ENCODE peak calls at places on chromosomes 12 and 14, in six cellular contexts. B is left ventricle myocardium inferior, F is endodermal cell, A is body of pancreas, S is psoas muscle, W is spleen. N is an unnamed sample.
A peak's percentile ranks its signal among the peaks of the same experiment; 100 is the strongest.

GRCh38 chr12:101074940-101075680 is 134.9 kb downstream of the SLC5A8 start:
- DNase-seq in B (no peak), F (no peak), A (no peak), S (no peak), W (no peak), N (no peak)

GRCh38 chr12:27463826-27464554 is 17.5 kb downstream of the SMCO2 start:
- DNase-seq in B (peak; percentile 81), F (no peak), A (no peak), S (no peak), W (no peak), N (no peak)

GRCh38 chr12:25041006-25041741 is 92.3 kb upstream of the BCAT1 start:
- DNase-seq in B (no peak), F (no peak), A (no peak), S (no peak), W (no peak), N (no peak)

GRCh38 chr14:104633276-104633861 is 28.8 kb upstream of the TMEM179 start:
- DNase-seq in B (no peak), F (no peak), A (no peak), S (no peak), W (no peak), N (no peak)

GRCh38 chr12:52782502-52782901 is 5.4 kb upstream of the KRT76 start:
- DNase-seq in B (no peak), F (no peak), A (no peak), S (no peak), W (no peak), N (no peak)

GRCh38 chr12:4943067-4943937 is 33.6 kb downstream of the KCNA1 start:
- DNase-seq in B (no peak), F (no peak), A (no peak), S (no peak), W (no peak), N (no peak)

GRCh38 chr14:61218765-61219164 is 62.4 kb downstream of the TMEM30B start:
- DNase-seq in B (peak; percentile 48), F (no peak), A (no peak), S (peak; percentile 76), W (no peak), N (no peak)

GRCh38 chr12:43847427-43847826 is 11.5 kb downstream of the TMEM117 start:
- DNase-seq in B (no peak), F (no peak), A (no peak), S (no peak), W (no peak), N (no peak)

GRCh38 chr12:68067762-68068376 is 78.6 kb downstream of the IFNG-AS1 start:
- DNase-seq in B (no peak), F (peak; percentile 58), A (no peak), S (no peak), W (no peak), N (no peak)

GRCh38 chr12:6950944-6951540 is at the start of gene PTPN6:
- DNase-seq in B (peak; percentile 72), F (no peak), A (no peak), S (peak; percentile 81), W (peak; percentile 99), N (no peak)

GRCh38 chr12:53102883-53103807 is at the start of gene SOAT2:
- DNase-seq in B (no peak), F (peak; percentile 62), A (no peak), S (no peak), W (peak; percentile 85), N (no peak)

GRCh38 chr12:79691299-79692248 is 810 bp upstream of the PAWR start:
- DNase-seq in B (no peak), F (peak; percentile 73), A (peak; percentile 14), S (no peak), W (no peak), N (peak; percentile 6)

GRCh38 chr14:81464253-81465001 is 64.3 kb upstream of the STON2 start:
- DNase-seq in B (no peak), F (peak; percentile 84), A (peak; percentile 54), S (no peak), W (no peak), N (no peak)

GRCh38 chr14:22915886-22916521 is 2.9 kb downstream of the RBM23 start:
- DNase-seq in B (no peak), F (no peak), A (no peak), S (no peak), W (no peak), N (no peak)

GRCh38 chr12:44224399-44224798 is 388.5 kb downstream of the TMEM117 start:
- DNase-seq in B (no peak), F (no peak), A (no peak), S (no peak), W (no peak), N (no peak)

GRCh38 chr12:93819048-93819491 is 141.9 kb downstream of the CRADD start:
- DNase-seq in B (peak; percentile 55), F (no peak), A (peak; percentile 40), S (peak; percentile 71), W (no peak), N (no peak)

GRCh38 chr12:30219047-30219446 is 435.3 kb upstream of the TMTC1 start:
- DNase-seq in B (no peak), F (no peak), A (no peak), S (no peak), W (no peak), N (no peak)

GRCh38 chr12:124993568-124994434 is at the start of gene BRI3BP:
- DNase-seq in B (peak; percentile 73), F (peak; percentile 85), A (peak; percentile 62), S (peak; percentile 74), W (peak; percentile 94), N (no peak)

GRCh38 chr12:1930816-1931597 is 12.6 kb upstream of the CACNA2D4 start:
- DNase-seq in B (no peak), F (peak; percentile 36), A (no peak), S (no peak), W (peak; percentile 67), N (no peak)

GRCh38 chr12:63668028-63668799 is at the start of gene DPY19L2:
- DNase-seq in B (peak; percentile 84), F (peak; percentile 93), A (peak; percentile 66), S (peak; percentile 79), W (peak; percentile 83), N (peak; percentile 21)

GRCh38 chr12:26065451-26065850 is 59.4 kb downstream of the BHLHE41 start:
- DNase-seq in B (no peak), F (peak; percentile 68), A (no peak), S (no peak), W (no peak), N (no peak)

GRCh38 chr12:26062566-26062965 is 62.3 kb downstream of the BHLHE41 start:
- DNase-seq in B (no peak), F (no peak), A (no peak), S (no peak), W (no peak), N (no peak)

GRCh38 chr12:26068503-26068902 is 56.3 kb downstream of the BHLHE41 start:
- DNase-seq in B (no peak), F (no peak), A (no peak), S (no peak), W (no peak), N (no peak)
- H3K4me1 ChIP-seq in B (no peaks in the 10 kb centered on the region), F (peaks cover 14% of the 10 kb centered on the region), A (no peaks in the 10 kb centered on the region), S (no peaks in the 10 kb centered on the region), W (no peaks in the 10 kb centered on the region), N (no peaks in the 10 kb centered on the region)

GRCh38 chr12:51217133-51217967 is 512 bp downstream of the POU6F1 start:
- DNase-seq in B (peak; percentile 62), F (peak; percentile 89), A (peak; percentile 68), S (peak; percentile 86), W (peak; percentile 90), N (no peak)
- TF ChIP-seq CTCF in B (peak; percentile 44), F (peak; percentile 48), A (no peak), S (peak; percentile 14), W (no peak), N (no peak)

DNA sequence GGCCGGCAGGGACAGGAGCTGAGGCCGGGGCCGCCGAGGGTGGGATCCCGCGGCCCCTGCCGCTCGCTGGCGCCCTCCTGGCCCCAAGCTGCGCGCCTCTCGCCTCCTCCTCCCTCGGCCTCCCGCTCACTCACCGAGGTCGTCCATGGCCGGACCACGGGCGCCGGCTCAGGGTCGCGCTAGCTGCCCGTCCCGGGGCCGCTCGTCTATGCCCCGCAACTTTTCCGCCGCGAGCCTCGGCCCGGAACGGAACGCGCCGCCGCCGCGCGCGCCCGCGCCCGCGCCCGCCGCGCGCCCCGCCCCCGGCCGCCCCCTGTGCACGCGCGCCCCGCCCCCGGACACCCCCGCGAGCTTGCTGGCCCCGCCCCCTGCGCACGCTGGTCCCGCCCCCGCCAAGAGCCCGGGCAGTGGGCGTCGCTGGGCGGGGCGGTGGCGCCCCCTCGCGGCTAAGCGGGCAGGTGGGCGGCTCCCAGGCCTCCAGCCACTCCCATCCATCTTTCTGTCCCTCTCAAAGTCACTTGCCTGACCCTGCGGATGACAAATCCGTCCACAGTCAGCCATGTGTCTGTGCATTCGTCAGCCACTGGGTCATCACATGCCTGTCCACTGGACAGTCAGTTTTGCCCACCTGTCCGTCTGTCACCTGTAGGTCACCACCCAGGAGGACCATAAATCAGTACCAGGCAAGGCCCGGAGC is at the start of gene PXN:
- DNase-seq in B (peak; percentile 89), F (peak; percentile 98), A (peak; percentile 92), S (peak; percentile 95), W (peak; percentile 97), N (peak; percentile 40)
- H3K27ac ChIP-seq in B (peak within 1 kb of the TSS; percentile 96), F (no peak within 1 kb of the TSS), A (peak within 1 kb of the TSS; percentile 84), S (peak within 1 kb of the TSS; percentile 95), W (peak within 1 kb of the TSS; percentile 90), N (peak within 1 kb of the TSS; percentile 89)

GRCh38 chr14:55122441-55122986 is 6.5 kb upstream of the LGALS3 start:
- DNase-seq in B (peak; percentile 76), F (no peak), A (peak; percentile 86), S (no peak), W (no peak), N (no peak)
- H3K4me1 ChIP-seq in B (peaks cover 98% of the 10 kb centered on the region), F (peaks cover 8% of the 10 kb centered on the region), A (peaks cover 22% of the 10 kb centered on the region), S (peaks cover 14% of the 10 kb centered on the region), W (peaks cover 67% of the 10 kb centered on the region), N (peaks cover 52% of the 10 kb centered on the region)

DNA sequence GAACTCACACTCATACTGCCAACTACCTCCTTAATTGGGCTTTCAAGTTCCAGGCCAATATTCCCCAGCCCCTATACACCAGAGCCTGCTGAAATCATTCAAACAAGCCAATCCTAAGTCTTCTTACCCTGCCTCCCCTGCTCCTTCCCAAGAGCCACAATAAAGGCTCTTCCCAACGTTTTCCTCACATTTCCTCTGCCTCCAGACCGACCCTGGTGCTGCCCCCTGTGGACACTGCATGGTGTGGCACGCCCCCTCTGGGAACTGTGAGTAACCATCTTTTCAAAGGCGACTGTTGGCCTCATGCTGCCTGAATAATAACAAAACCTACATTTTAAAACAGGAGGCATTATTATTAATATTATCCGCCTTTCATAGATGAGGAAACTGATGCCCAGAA is 111.6 kb upstream of the NOS1 start:
- DNase-seq in B (no peak), F (peak; percentile 95), A (no peak), S (no peak), W (peak; percentile 30), N (no peak)
- TF ChIP-seq CTCF in B (peak; percentile 46), F (peak; percentile 90), A (peak; percentile 34), S (peak; percentile 41), W (no peak), N (no peak)